ENCODE peak calls at places on chromosomes 1 and 21, in five cellular contexts. One of them, this sample, is unnamed.

GRCh38 chr1:221992427-221992826 is 250.5 kb upstream of the DUSP10 start:
- DNase-seq in brain microvascular endothelial cell: no peak
- DNase-seq in mucosa of descending colon: no peak
- DNase-seq in AG04450: no peak
- DNase-seq in ovary: no peak
- DNase-seq in this sample: no peak

GRCh38 chr1:234997201-234998173 is 131.2 kb downstream of the TOMM20 start:
- DNase-seq in AG04450: peak; percentile 93
- DNase-seq in mucosa of descending colon: peak; percentile 90
- DNase-seq in brain microvascular endothelial cell: peak; percentile 99
- DNase-seq in ovary: peak; percentile 97
- DNase-seq in this sample: peak; percentile 100

GRCh38 chr1:53585116-53585515 is 125.9 kb downstream of the DMRTB1 start:
- DNase-seq in AG04450: peak; percentile 44
- DNase-seq in mucosa of descending colon: no peak
- DNase-seq in ovary: no peak
- DNase-seq in brain microvascular endothelial cell: peak; percentile 78
- DNase-seq in this sample: no peak

GRCh38 chr1:184866991-184867788 is 107.1 kb downstream of the NIBAN1 start:
- DNase-seq in AG04450: peak; percentile 81
- DNase-seq in brain microvascular endothelial cell: peak; percentile 83
- DNase-seq in mucosa of descending colon: no peak
- DNase-seq in ovary: no peak
- DNase-seq in this sample: peak; percentile 91

GRCh38 chr1:20643080-20643479 is 9.8 kb downstream of the PINK1 start:
- DNase-seq in mucosa of descending colon: no peak
- DNase-seq in brain microvascular endothelial cell: no peak
- DNase-seq in AG04450: no peak
- DNase-seq in ovary: no peak
- DNase-seq in this sample: no peak

GRCh38 chr1:47699492-47700220 is 261.8 kb downstream of the FOXD2 start:
- DNase-seq in mucosa of descending colon: no peak
- DNase-seq in brain microvascular endothelial cell: no peak
- DNase-seq in AG04450: no peak
- DNase-seq in ovary: no peak
- DNase-seq in this sample: no peak

GRCh38 chr1:208268541-208269337 is 24.6 kb upstream of the PLXNA2 start:
- DNase-seq in mucosa of descending colon: no peak
- DNase-seq in brain microvascular endothelial cell: no peak
- DNase-seq in ovary: no peak
- DNase-seq in AG04450: no peak
- DNase-seq in this sample: no peak

GRCh38 chr1:61449410-61449809 is 275.5 kb downstream of the TM2D1 start:
- DNase-seq in mucosa of descending colon: no peak
- DNase-seq in ovary: no peak
- DNase-seq in brain microvascular endothelial cell: no peak
- DNase-seq in AG04450: no peak
- DNase-seq in this sample: no peak

GRCh38 chr1:110235839-110236682 is 25.9 kb downstream of the KCNC4 start:
- DNase-seq in mucosa of descending colon: no peak
- DNase-seq in ovary: no peak
- DNase-seq in brain microvascular endothelial cell: peak; percentile 45
- DNase-seq in AG04450: peak; percentile 20
- DNase-seq in this sample: peak; percentile 98

GRCh38 chr1:15571266-15571665 is 13.6 kb downstream of the AGMAT start:
- DNase-seq in ovary: no peak
- DNase-seq in mucosa of descending colon: no peak
- DNase-seq in brain microvascular endothelial cell: no peak
- DNase-seq in AG04450: no peak
- DNase-seq in this sample: no peak

GRCh38 chr1:33039840-33040239 is 3.2 kb upstream of the AK2 start:
- DNase-seq in mucosa of descending colon: no peak
- DNase-seq in ovary: no peak
- DNase-seq in brain microvascular endothelial cell: no peak
- DNase-seq in AG04450: no peak
- DNase-seq in this sample: no peak

GRCh38 chr1:177969825-177970371 is at the start of gene SEC16B:
- DNase-seq in brain microvascular endothelial cell: no peak
- DNase-seq in mucosa of descending colon: peak; percentile 49
- DNase-seq in ovary: no peak
- DNase-seq in AG04450: no peak
- DNase-seq in this sample: no peak

GRCh38 chr1:247966520-247967204 is 1.6 kb downstream of the OR2AK2 start:
- DNase-seq in brain microvascular endothelial cell: no peak
- DNase-seq in AG04450: no peak
- DNase-seq in mucosa of descending colon: no peak
- DNase-seq in ovary: no peak
- DNase-seq in this sample: no peak

GRCh38 chr21:34243562-34243961 is 120.2 kb upstream of the KCNE2 start:
- DNase-seq in mucosa of descending colon: no peak
- DNase-seq in brain microvascular endothelial cell: no peak
- DNase-seq in ovary: no peak
- DNase-seq in AG04450: no peak
- DNase-seq in this sample: no peak

GRCh38 chr1:9245661-9246060 is 11.1 kb downstream of the H6PD start:
- DNase-seq in ovary: no peak
- DNase-seq in AG04450: no peak
- DNase-seq in brain microvascular endothelial cell: no peak
- DNase-seq in mucosa of descending colon: no peak
- DNase-seq in this sample: no peak

GRCh38 chr1:112646225-112646624 is 26.6 kb downstream of the CAPZA1 start:
- DNase-seq in brain microvascular endothelial cell: no peak
- DNase-seq in AG04450: no peak
- DNase-seq in ovary: no peak
- DNase-seq in mucosa of descending colon: no peak
- DNase-seq in this sample: no peak

GRCh38 chr1:208541225-208541855 is 297.2 kb upstream of the PLXNA2 start:
- DNase-seq in mucosa of descending colon: no peak
- DNase-seq in brain microvascular endothelial cell: no peak
- DNase-seq in ovary: no peak
- DNase-seq in AG04450: no peak
- DNase-seq in this sample: no peak

GRCh38 chr1:55203064-55203463 is 12.1 kb downstream of the USP24 start:
- DNase-seq in AG04450: no peak
- DNase-seq in mucosa of descending colon: no peak
- DNase-seq in ovary: no peak
- DNase-seq in brain microvascular endothelial cell: no peak
- DNase-seq in this sample: no peak

GRCh38 chr1:229341811-229342304 is 989 bp downstream of the CCSAP start:
- DNase-seq in AG04450: no peak
- DNase-seq in brain microvascular endothelial cell: no peak
- DNase-seq in mucosa of descending colon: no peak
- DNase-seq in ovary: no peak
- DNase-seq in this sample: no peak

GRCh38 chr1:162458206-162458605 is 39.4 kb upstream of the UHMK1 start:
- DNase-seq in mucosa of descending colon: no peak
- DNase-seq in ovary: no peak
- DNase-seq in brain microvascular endothelial cell: no peak
- DNase-seq in AG04450: no peak
- DNase-seq in this sample: no peak

GRCh38 chr1:117275055-117275454 is 64.3 kb upstream of the VTCN1 start:
- DNase-seq in AG04450: no peak
- DNase-seq in ovary: no peak
- DNase-seq in brain microvascular endothelial cell: no peak
- DNase-seq in mucosa of descending colon: no peak
- DNase-seq in this sample: no peak

GRCh38 chr21:33259995-33260394 is 6.2 kb upstream of the IL10RB start:
- DNase-seq in AG04450: no peak
- DNase-seq in ovary: no peak
- DNase-seq in mucosa of descending colon: no peak
- DNase-seq in brain microvascular endothelial cell: no peak
- DNase-seq in this sample: no peak

GRCh38 chr1:91700332-91700731 is 185.6 kb downstream of the TGFBR3 start:
- DNase-seq in brain microvascular endothelial cell: peak; percentile 50
- DNase-seq in ovary: no peak
- DNase-seq in AG04450: no peak
- DNase-seq in mucosa of descending colon: no peak
- DNase-seq in this sample: peak; percentile 67

GRCh38 chr1:222769181-222769580 is 32.2 kb downstream of the FAM177B start:
- DNase-seq in ovary: no peak
- DNase-seq in brain microvascular endothelial cell: no peak
- DNase-seq in AG04450: no peak
- DNase-seq in mucosa of descending colon: no peak
- DNase-seq in this sample: no peak

GRCh38 chr1:221286399-221286798 is 407.2 kb downstream of the HLX start:
- DNase-seq in ovary: no peak
- DNase-seq in mucosa of descending colon: no peak
- DNase-seq in AG04450: no peak
- DNase-seq in brain microvascular endothelial cell: no peak
- DNase-seq in this sample: no peak

GRCh38 chr1:211118407-211119102 is 15.4 kb downstream of the KCNH1 start:
- DNase-seq in ovary: no peak
- DNase-seq in AG04450: no peak
- DNase-seq in mucosa of descending colon: no peak
- DNase-seq in brain microvascular endothelial cell: no peak
- DNase-seq in this sample: peak; percentile 50

GRCh38 chr1:28122183-28122582 is 33.8 kb upstream of the EYA3 start:
- DNase-seq in mucosa of descending colon: no peak
- DNase-seq in ovary: no peak
- DNase-seq in brain microvascular endothelial cell: peak; percentile 34
- DNase-seq in AG04450: no peak
- DNase-seq in this sample: peak; percentile 68

GRCh38 chr1:195799016-195799415 is 809.2 kb downstream of the KCNT2 start:
- DNase-seq in brain microvascular endothelial cell: no peak
- DNase-seq in mucosa of descending colon: no peak
- DNase-seq in ovary: no peak
- DNase-seq in AG04450: no peak
- DNase-seq in this sample: no peak

GRCh38 chr1:195806060-195806459 is 802.2 kb downstream of the KCNT2 start:
- DNase-seq in ovary: no peak
- DNase-seq in AG04450: no peak
- DNase-seq in brain microvascular endothelial cell: no peak
- DNase-seq in mucosa of descending colon: no peak
- DNase-seq in this sample: no peak

GRCh38 chr1:195804547-195804946 is 803.7 kb downstream of the KCNT2 start:
- DNase-seq in brain microvascular endothelial cell: no peak
- DNase-seq in mucosa of descending colon: no peak
- DNase-seq in ovary: no peak
- DNase-seq in AG04450: no peak
- DNase-seq in this sample: no peak
- TF ChIP-seq CTCF in brain microvascular endothelial cell: no peak
- TF ChIP-seq CTCF in mucosa of descending colon: no peak
- TF ChIP-seq CTCF in ovary: no peak
- TF ChIP-seq CTCF in AG04450: no peak
- TF ChIP-seq CTCF in this sample: peak; percentile 70

GRCh38 chr1:219806642-219807041 is 121.7 kb downstream of the SLC30A10 start:
- DNase-seq in ovary: no peak
- DNase-seq in mucosa of descending colon: no peak
- DNase-seq in brain microvascular endothelial cell: no peak
- DNase-seq in AG04450: no peak
- DNase-seq in this sample: no peak

GRCh38 chr1:219801433-219801832 is 126.9 kb downstream of the SLC30A10 start:
- DNase-seq in ovary: no peak
- DNase-seq in brain microvascular endothelial cell: no peak
- DNase-seq in AG04450: no peak
- DNase-seq in mucosa of descending colon: no peak
- DNase-seq in this sample: no peak

GRCh38 chr1:219808790-219809189 is 119.6 kb downstream of the SLC30A10 start:
- DNase-seq in AG04450: no peak
- DNase-seq in mucosa of descending colon: no peak
- DNase-seq in brain microvascular endothelial cell: no peak
- DNase-seq in ovary: no peak
- DNase-seq in this sample: no peak

GRCh38 chr1:219806020-219806419 is 122.3 kb downstream of the SLC30A10 start:
- DNase-seq in mucosa of descending colon: no peak
- DNase-seq in AG04450: no peak
- DNase-seq in brain microvascular endothelial cell: no peak
- DNase-seq in ovary: no peak
- DNase-seq in this sample: no peak

DNA sequence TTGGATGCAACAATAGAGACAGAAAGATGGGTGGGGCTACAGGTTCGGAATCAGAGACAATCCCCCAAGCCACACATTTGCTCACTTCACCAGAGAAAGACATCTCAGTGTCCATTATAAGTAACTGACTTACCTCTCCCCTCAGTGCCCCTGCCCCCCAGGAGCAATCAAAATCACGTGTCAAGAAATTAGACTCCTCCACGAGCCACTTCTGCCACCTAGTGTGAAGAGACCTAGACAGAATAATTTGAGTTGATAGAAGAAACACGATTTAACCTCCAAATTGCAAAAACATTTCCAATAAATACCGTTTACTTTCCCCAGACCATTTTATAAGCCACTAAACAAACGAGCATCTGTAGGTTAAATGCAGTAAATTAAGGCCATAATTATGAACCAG is 123.2 kb downstream of the SLC30A10 start:
- DNase-seq in mucosa of descending colon: no peak
- DNase-seq in ovary: no peak
- DNase-seq in brain microvascular endothelial cell: peak; percentile 15
- DNase-seq in AG04450: no peak
- DNase-seq in this sample: no peak
- TF ChIP-seq CTCF in mucosa of descending colon: no peak
- TF ChIP-seq CTCF in ovary: no peak
- TF ChIP-seq CTCF in brain microvascular endothelial cell: peak; percentile 45
- TF ChIP-seq CTCF in AG04450: peak; percentile 6
- TF ChIP-seq CTCF in this sample: no peak

DNA sequence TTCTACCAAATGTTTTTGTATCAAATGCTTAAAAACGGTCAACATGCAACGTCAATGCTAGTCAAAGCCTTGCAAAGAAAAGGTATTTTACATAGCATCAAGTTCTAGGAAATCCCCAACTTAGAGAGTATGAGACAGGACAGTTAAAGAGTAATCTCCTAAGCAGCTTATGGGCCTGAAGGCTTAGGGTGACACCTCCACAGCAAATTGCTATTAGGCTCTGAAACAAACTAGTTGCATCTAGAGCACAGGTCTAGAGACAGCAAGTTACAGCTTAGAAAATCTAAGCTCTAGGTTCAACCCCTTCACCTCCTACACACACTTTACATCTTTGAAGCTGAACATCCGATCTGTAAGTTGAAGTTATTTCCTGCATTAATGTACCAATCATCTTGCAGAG is 13.7 kb downstream of the PABPC4 start:
- DNase-seq in ovary: no peak
- DNase-seq in mucosa of descending colon: no peak
- DNase-seq in brain microvascular endothelial cell: no peak
- DNase-seq in AG04450: no peak
- DNase-seq in this sample: no peak
- TF ChIP-seq CTCF in ovary: no peak
- TF ChIP-seq CTCF in mucosa of descending colon: no peak
- TF ChIP-seq CTCF in brain microvascular endothelial cell: no peak
- TF ChIP-seq CTCF in AG04450: no peak
- TF ChIP-seq CTCF in this sample: no peak

GRCh38 chr1:198686069-198686728 is 47.4 kb downstream of the PTPRC start:
- DNase-seq in ovary: no peak
- DNase-seq in AG04450: no peak
- DNase-seq in mucosa of descending colon: no peak
- DNase-seq in brain microvascular endothelial cell: no peak
- DNase-seq in this sample: peak; percentile 65
- TF ChIP-seq CTCF in ovary: no peak
- TF ChIP-seq CTCF in AG04450: peak; percentile 28
- TF ChIP-seq CTCF in mucosa of descending colon: no peak
- TF ChIP-seq CTCF in brain microvascular endothelial cell: no peak
- TF ChIP-seq CTCF in this sample: peak; percentile 81

DNA sequence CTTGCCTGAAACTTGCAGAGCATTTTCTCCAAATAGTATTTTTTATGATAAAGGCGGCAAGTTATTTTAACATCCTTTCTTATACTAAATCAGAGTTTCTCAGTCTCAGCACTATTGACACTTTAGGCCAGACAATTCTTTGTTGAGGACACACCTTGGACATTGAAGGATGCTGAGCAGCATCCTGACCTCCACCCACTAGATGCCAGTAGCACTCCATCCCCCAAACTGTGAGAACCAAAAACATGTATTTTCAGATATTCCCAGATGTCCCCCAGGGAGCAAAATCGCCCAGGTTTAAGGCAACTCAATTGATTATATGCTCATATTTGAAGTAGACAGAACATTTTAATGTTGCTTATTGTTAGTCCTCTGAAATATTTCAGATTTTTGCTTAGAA is 299.4 kb downstream of the ZP4 start:
- DNase-seq in AG04450: no peak
- DNase-seq in brain microvascular endothelial cell: no peak
- DNase-seq in ovary: no peak
- DNase-seq in mucosa of descending colon: no peak
- DNase-seq in this sample: no peak
- TF ChIP-seq CTCF in AG04450: no peak
- TF ChIP-seq CTCF in brain microvascular endothelial cell: no peak
- TF ChIP-seq CTCF in ovary: no peak
- TF ChIP-seq CTCF in mucosa of descending colon: no peak
- TF ChIP-seq CTCF in this sample: no peak

This sample was measured in HFFc6.